ENCODE peak calls at places on chromosomes 16 and 17, in four cellular contexts. X is endodermal cell, S is endothelial cell, Q is astrocyte of the spinal cord. K is an unnamed sample.

GRCh38 chr16:68005786-68006286 is 6.6 kb upstream of the DPEP2 start:
- DNase-seq in X (peak; percentile 78), S (no peak), Q (peak; percentile 19), K (peak; percentile 37)

GRCh38 chr16:69709456-69710084 is 16.8 kb downstream of the NQO1 start:
- DNase-seq in X (no peak), S (no peak), Q (peak; percentile 69), K (peak; percentile 80)

GRCh38 chr17:17495448-17496188 is 577 bp downstream of the RASD1 start:
- DNase-seq in X (peak; percentile 90), S (peak; percentile 31), Q (peak; percentile 59), K (no peak)

GRCh38 chr17:53724726-53725125 is 98.0 kb upstream of the KIF2B start:
- DNase-seq in X (no peak), S (no peak), Q (no peak), K (no peak)

GRCh38 chr17:37107406-37108083 is 158.8 kb downstream of the AATF start:
- DNase-seq in X (peak; percentile 61), S (no peak), Q (peak; percentile 50), K (peak; percentile 58)

GRCh38 chr17:15398291-15398690 is 56.9 kb upstream of the TEKT3 start:
- DNase-seq in X (peak; percentile 47), S (no peak), Q (peak; percentile 66), K (peak; percentile 43)

GRCh38 chr16:48950184-48950583 is 331.5 kb downstream of the CBLN1 start:
- DNase-seq in X (no peak), S (no peak), Q (no peak), K (no peak)

GRCh38 chr16:11248133-11248532 is 7.9 kb downstream of the SOCS1 start:
- DNase-seq in X (no peak), S (no peak), Q (no peak), K (no peak)

GRCh38 chr16:78606572-78606971 is 507.1 kb downstream of the WWOX start:
- DNase-seq in X (no peak), S (no peak), Q (no peak), K (no peak)

GRCh38 chr16:79632289-79632688 is 31.8 kb upstream of the MAF start:
- DNase-seq in X (no peak), S (no peak), Q (no peak), K (peak; percentile 3)

GRCh38 chr16:23027386-23027785 is 121.9 kb downstream of the USP31 start:
- DNase-seq in X (no peak), S (no peak), Q (no peak), K (no peak)

GRCh38 chr16:12016166-12016947 is 39.8 kb downstream of the SNX29 start:
- DNase-seq in X (no peak), S (no peak), Q (peak; percentile 36), K (peak; percentile 48)

GRCh38 chr17:28643979-28644781 is 778 bp downstream of the BLTP2 start:
- DNase-seq in X (peak; percentile 84), S (peak; percentile 41), Q (peak; percentile 42), K (peak; percentile 61)

GRCh38 chr16:80200079-80200478 is 340.7 kb upstream of the DYNLRB2 start:
- DNase-seq in X (no peak), S (no peak), Q (no peak), K (no peak)

GRCh38 chr16:23803591-23804123 is 32.1 kb upstream of the PRKCB start:
- DNase-seq in X (peak; percentile 89), S (peak; percentile 71), Q (no peak), K (peak; percentile 18)

GRCh38 chr17:59330314-59330942 is 1.0 kb upstream of the YPEL2 start:
- DNase-seq in X (peak; percentile 88), S (peak; percentile 45), Q (no peak), K (no peak)

GRCh38 chr17:8314797-8315739 is 5.0 kb downstream of the ARHGEF15 start:
- DNase-seq in X (peak; percentile 78), S (no peak), Q (no peak), K (no peak)

GRCh38 chr17:77254961-77255741 is 114.4 kb downstream of the SEC14L1 start:
- DNase-seq in X (peak; percentile 83), S (no peak), Q (peak; percentile 75), K (peak; percentile 87)

GRCh38 chr16:11485676-11486075 is 101.0 kb downstream of the LITAF start:
- DNase-seq in X (no peak), S (no peak), Q (no peak), K (no peak)

GRCh38 chr16:15604460-15605390 is 38.2 kb downstream of the MARF1 start:
- DNase-seq in X (no peak), S (no peak), Q (no peak), K (no peak)

GRCh38 chr17:48546924-48547838 is 2.3 kb upstream of the HOXB2 start:
- DNase-seq in X (no peak), S (no peak), Q (peak; percentile 69), K (peak; percentile 36)

GRCh38 chr17:65278050-65278819 is 141.1 kb downstream of the RGS9 start:
- DNase-seq in X (peak; percentile 96), S (peak; percentile 79), Q (peak; percentile 67), K (peak; percentile 73)

GRCh38 chr17:44979426-44980273 is 11.5 kb upstream of the C1QL1 start:
- DNase-seq in X (no peak), S (no peak), Q (no peak), K (no peak)

GRCh38 chr17:71392715-71393567 is 727.9 kb upstream of the SOX9 start:
- DNase-seq in X (no peak), S (no peak), Q (peak; percentile 57), K (peak; percentile 46)

GRCh38 chr16:52497067-52497816 is 49.7 kb downstream of the TOX3 start:
- DNase-seq in X (no peak), S (no peak), Q (peak; percentile 35), K (no peak)

GRCh38 chr16:64440421-64440831 is 681.4 kb downstream of the CDH11 start:
- DNase-seq in X (no peak), S (no peak), Q (peak; percentile 97), K (peak; percentile 93)

GRCh38 chr16:57380671-57381462 is 8.6 kb downstream of the CX3CL1 start:
- DNase-seq in X (no peak), S (no peak), Q (peak; percentile 23), K (peak; percentile 50)

GRCh38 chr16:66740010-66740409 is 11.4 kb downstream of the DYNC1LI2 start:
- DNase-seq in X (peak; percentile 77), S (peak; percentile 39), Q (peak; percentile 59), K (peak; percentile 58)

GRCh38 chr16:50547944-50548658 is at the start of gene NKD1:
- DNase-seq in X (peak; percentile 94), S (peak; percentile 80), Q (peak; percentile 25), K (peak; percentile 20)

GRCh38 chr17:64622931-64623654 is 39.0 kb downstream of the SMURF2 start:
- DNase-seq in X (no peak), S (no peak), Q (peak; percentile 82), K (peak; percentile 91)

GRCh38 chr17:49003557-49004511 is 6.6 kb downstream of the IGF2BP1 start:
- DNase-seq in X (peak; percentile 85), S (peak; percentile 41), Q (peak; percentile 58), K (peak; percentile 57)

GRCh38 chr16:31009894-31010293 is 544 bp downstream of the STX1B start:
- DNase-seq in X (no peak), S (no peak), Q (no peak), K (no peak)

GRCh38 chr17:79339311-79339710 is 264.7 kb downstream of the ENGASE start:
- DNase-seq in X (no peak), S (no peak), Q (no peak), K (no peak)
- TF ChIP-seq CTCF in X (no peak), S (no peak), Q (no peak), K (no peak)

GRCh38 chr17:43942286-43942685 is at the start of gene PPY:
- DNase-seq in X (peak; percentile 59), S (no peak), Q (no peak), K (no peak)

GRCh38 chr17:43943769-43944418 is 1.6 kb upstream of the PPY start:
- DNase-seq in X (peak; percentile 98), S (peak; percentile 90), Q (peak; percentile 77), K (peak; percentile 85)

GRCh38 chr17:43939886-43940285 is 2.4 kb downstream of the PPY start:
- DNase-seq in X (no peak), S (no peak), Q (no peak), K (no peak)

GRCh38 chr17:43938838-43939182 is 3.5 kb downstream of the PPY start:
- DNase-seq in X (peak; percentile 45), S (no peak), Q (no peak), K (no peak)

GRCh38 chr17:43940630-43941029 is 1.6 kb downstream of the PPY start:
- DNase-seq in X (peak; percentile 96), S (peak; percentile 76), Q (peak; percentile 28), K (peak; percentile 42)
- TF ChIP-seq CTCF in X (peak; percentile 82), S (peak; percentile 59), Q (peak; percentile 75), K (peak; percentile 75)

DNA sequence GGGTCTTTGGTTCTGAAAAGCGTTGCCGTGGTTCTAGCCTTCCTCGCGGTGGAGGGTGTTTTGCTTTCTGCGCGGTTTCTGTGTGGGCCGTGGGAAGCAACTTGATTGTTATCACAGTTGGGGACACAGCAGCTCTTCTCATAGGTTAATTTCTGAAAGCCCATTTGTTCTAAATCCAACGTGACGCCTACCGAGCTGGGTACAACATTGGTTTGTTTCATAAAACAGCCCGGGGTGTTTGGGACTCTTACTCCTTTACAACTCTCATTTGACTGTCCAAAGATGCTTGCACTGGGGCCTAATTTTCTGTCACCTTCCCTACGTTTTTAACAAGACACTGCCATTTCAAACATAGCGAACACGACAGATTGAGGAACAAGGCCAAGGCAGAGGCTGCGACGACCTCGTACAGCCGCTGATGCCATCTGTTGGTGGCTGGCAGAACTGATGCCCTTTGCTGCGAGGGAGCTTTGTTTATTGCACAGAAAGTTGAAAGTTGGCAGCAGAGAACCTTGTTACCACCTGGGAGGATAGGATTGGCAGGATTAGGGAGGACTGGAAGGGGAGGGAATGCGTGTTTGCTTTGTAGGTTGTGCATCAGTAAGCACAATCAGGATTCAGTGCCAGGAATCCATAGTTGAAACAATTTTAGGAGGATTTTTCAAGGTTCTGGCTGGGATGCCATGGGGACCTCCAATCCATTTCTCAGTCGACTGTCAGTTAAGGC is 98.2 kb downstream of the PITPNC1 start:
- DNase-seq in X (peak; percentile 95), S (peak; percentile 74), Q (peak; percentile 81), K (peak; percentile 83)
- TF ChIP-seq CTCF in X (peak; percentile 89), S (peak; percentile 71), Q (peak; percentile 97), K (peak; percentile 96)

GRCh38 chr17:39765159-39765558 is 27.4 kb downstream of the GRB7 start:
- DNase-seq in X (peak; percentile 3), S (no peak), Q (no peak), K (no peak)

GRCh38 chr17:39757931-39758873 is 20.5 kb downstream of the GRB7 start:
- DNase-seq in X (peak; percentile 56), S (no peak), Q (peak; percentile 67), K (no peak)

GRCh38 chr17:39759204-39759603 is 21.5 kb downstream of the GRB7 start:
- DNase-seq in X (peak; percentile 32), S (no peak), Q (no peak), K (no peak)

GRCh38 chr17:39763046-39763800 is 25.5 kb downstream of the GRB7 start:
- DNase-seq in X (peak; percentile 11), S (no peak), Q (peak; percentile 29), K (peak; percentile 16)

GRCh38 chr17:39761861-39762496 is 24.2 kb downstream of the GRB7 start:
- DNase-seq in X (peak; percentile 43), S (no peak), Q (no peak), K (no peak)
- TF ChIP-seq CTCF in X (no peak), S (no peak), Q (no peak), K (no peak)

GRCh38 chr17:81999975-82000802 is 22.5 kb downstream of the CENPX start:
- DNase-seq in X (no peak), S (no peak), Q (no peak), K (no peak)
- TF ChIP-seq CTCF in X (no peak), S (no peak), Q (no peak), K (no peak)